ENCODE peak calls at places on chromosomes 6 and 20, in four cellular contexts. S, M, I and O are unnamed samples.

GRCh38 chr6:75065524-75065923 is 140.3 kb downstream of the COL12A1 start:
- DNase-seq in M (peak), I (no peak), S (no peak), O (peak)

GRCh38 chr20:32763202-32763999 is 1.2 kb downstream of the DNMT3B start:
- DNase-seq in M (no peak), I (no peak), S (no peak), O (no peak)

GRCh38 chr6:167779993-167780655 is 46.6 kb upstream of the AFDN start:
- DNase-seq in S (no peak), M (no peak), I (no peak), O (no peak)

GRCh38 chr6:49576618-49577017 is 26.1 kb downstream of the C6orf141 start:
- DNase-seq in S (no peak), M (peak), I (no peak), O (peak)

GRCh38 chr6:110712238-110712637 is 103.0 kb downstream of the CDK19 start:
- DNase-seq in I (no peak), M (no peak), S (no peak), O (no peak)

GRCh38 chr6:161736796-161737292 is 463.0 kb upstream of the AGPAT4 start:
- DNase-seq in M (no peak), S (no peak), I (no peak), O (peak)

GRCh38 chr20:59631751-59632380 is 27.5 kb downstream of the PHACTR3 start:
- DNase-seq in S (no peak), M (no peak), I (no peak), O (no peak)

GRCh38 chr20:37781626-37782025 is 87.8 kb downstream of the CTNNBL1 start:
- DNase-seq in S (no peak), I (no peak), M (peak), O (no peak)

GRCh38 chr6:30075094-30075986 is at the start of gene RNF39:
- DNase-seq in M (peak), I (no peak), S (no peak), O (no peak)

GRCh38 chr20:9570612-9571011 is 56.2 kb downstream of the LAMP5 start:
- DNase-seq in I (no peak), M (no peak), S (no peak), O (no peak)

GRCh38 chr6:53322188-53323029 is 26.3 kb downstream of the ELOVL5 start:
- DNase-seq in M (peak), S (no peak), I (no peak), O (peak)

GRCh38 chr6:109440325-109441068 is at the start of the genes PPIL6 and SMPD2:
- DNase-seq in S (peak), M (peak), I (peak), O (peak)

GRCh38 chr6:137313928-137314855 is 95.0 kb upstream of the IFNGR1 start:
- DNase-seq in I (peak), M (peak), S (peak), O (peak)